ENCODE peak calls at places on chromosomes 12 and 14, in six cellular contexts. I is IMR-90; C is Right ventricle myocardium inferior; P is neural progenitor cell; T is stimulated activated CD4-positive, alpha-beta T cell treated with anti-CD3 and anti-CD28 coated beads, TNF-alpha, amount 100 ng/mL, for 1 hour; W is left kidney. V is an unnamed sample.

GRCh38 chr14:46008348-46008747 is 643.2 kb downstream of the RPL10L start:
- DNase-seq in T (no peak), P (no peak), C (no peak), W (no peak), I (no peak), V (no peak)

GRCh38 chr12:122199484-122200355 is 3.8 kb upstream of the B3GNT4 start:
- DNase-seq in T (no peak), P (no peak), C (no peak), I (no peak), W (no peak), V (peak; percentile 31)

GRCh38 chr14:100683578-100683977 is 43.1 kb upstream of the DLK1 start:
- DNase-seq in C (peak; percentile 51), T (no peak), P (no peak), I (no peak), W (no peak), V (no peak)

GRCh38 chr12:116558280-116559079 is 701 bp upstream of the MAP1LC3B2 start:
- DNase-seq in T (no peak), C (no peak), I (no peak), P (no peak), W (no peak), V (no peak)

GRCh38 chr14:72715910-72716268 is 178.0 kb downstream of the DPF3 start:
- DNase-seq in T (no peak), W (peak; percentile 78), I (no peak), P (peak; percentile 24), C (peak; percentile 83), V (no peak)

GRCh38 chr12:89960607-89961394 is 252.2 kb upstream of the ATP2B1 start:
- DNase-seq in T (no peak), I (peak; percentile 50), P (no peak), W (no peak), C (no peak), V (no peak)

GRCh38 chr12:18811268-18811667 is 73.3 kb downstream of the CAPZA3 start:
- DNase-seq in W (no peak), I (no peak), T (no peak), C (no peak), P (no peak), V (no peak)

GRCh38 chr12:120230326-120230973 is 29.5 kb upstream of the RPLP0 start:
- DNase-seq in C (peak; percentile 77), I (peak; percentile 98), P (peak; percentile 94), T (no peak), W (peak; percentile 90), V (peak; percentile 94)

GRCh38 chr14:66365388-66365787 is 120.8 kb upstream of the CCDC196 start:
- DNase-seq in T (no peak), W (peak; percentile 17), P (no peak), I (no peak), C (no peak), V (no peak)

GRCh38 chr14:24056800-24057184 is 5.0 kb downstream of the CARMIL3 start:
- DNase-seq in C (no peak), P (no peak), I (no peak), W (no peak), T (no peak), V (peak; percentile 30)

GRCh38 chr12:94570161-94570560 is 80.2 kb downstream of the TMCC3 start:
- DNase-seq in P (no peak), T (no peak), W (no peak), C (no peak), I (peak; percentile 28), V (no peak)

GRCh38 chr12:103771466-103771865 is 69.6 kb downstream of the NT5DC3 start:
- DNase-seq in W (peak; percentile 65), T (no peak), P (peak; percentile 59), C (peak; percentile 62), I (peak; percentile 44), V (peak; percentile 75)

GRCh38 chr12:120367924-120368788 is 808 bp downstream of the MSI1 start:
- DNase-seq in P (peak; percentile 44), W (peak; percentile 76), I (no peak), C (no peak), T (peak; percentile 29), V (peak; percentile 78)

GRCh38 chr14:99389171-99389826 is 91.4 kb downstream of the SETD3 start:
- DNase-seq in I (peak; percentile 10), C (no peak), P (peak; percentile 80), W (peak; percentile 70), T (peak; percentile 25), V (peak; percentile 96)

GRCh38 chr12:4870423-4870822 is 39.3 kb upstream of the KCNA1 start:
- DNase-seq in W (no peak), P (no peak), C (no peak), I (no peak), T (no peak), V (no peak)

GRCh38 chr14:30673071-30673470 is 51.0 kb downstream of the SCFD1 start:
- DNase-seq in W (no peak), T (no peak), I (no peak), P (no peak), C (no peak), V (no peak)

GRCh38 chr14:105051182-105052109 is 13.8 kb downstream of the GPR132 start:
- DNase-seq in T (no peak), W (no peak), C (no peak), I (no peak), P (no peak), V (peak; percentile 47)

GRCh38 chr12:109582636-109583035 is 9.0 kb downstream of the MVK start:
- DNase-seq in W (peak; percentile 51), I (no peak), P (peak; percentile 31), T (no peak), C (no peak), V (peak; percentile 77)